ENCODE peak calls at places on chromosomes 13 and 19, in four cellular contexts. I is IMR-90, X is K562, R is GM12878. G is an unnamed sample.

GRCh38 chr13:44842158-44842557 is 147.1 kb downstream of the NUFIP1 start:
- DNase-seq in R (no peak), X (no peak), I (peak), G (no peak)

GRCh38 chr19:1230585-1231489 is 7.0 kb downstream of the CBARP start:
- DNase-seq in R (no peak), X (no peak), I (no peak), G (no peak)

GRCh38 chr13:110507678-110508381 is 53.7 kb downstream of the RAB20 start:
- DNase-seq in I (no peak), X (peak), R (no peak), G (no peak)

GRCh38 chr13:102680842-102681725 is 13.8 kb downstream of the METTL21C start:
- DNase-seq in R (no peak), X (no peak), I (peak), G (no peak)

GRCh38 chr19:13083008-13083404 is 19.7 kb downstream of the LYL1 start:
- DNase-seq in X (no peak), R (no peak), I (no peak), G (no peak)

GRCh38 chr19:10718205-10719196 is 622 bp downstream of the DNM2 start:
- DNase-seq in X (peak), I (peak), R (no peak), G (no peak)

GRCh38 chr13:59094149-59094548 is 1069.6 kb downstream of the DIAPH3 start:
- DNase-seq in R (no peak), X (no peak), I (peak), G (no peak)

GRCh38 chr19:42113641-42114348 is 18.5 kb downstream of the POU2F2 start:
- DNase-seq in R (peak), I (peak), X (no peak), G (peak)

GRCh38 chr19:41936416-41936850 is 8.2 kb upstream of the ERFL start:
- DNase-seq in R (no peak), I (no peak), X (no peak), G (no peak)

GRCh38 chr19:17579523-17580244 is 24.2 kb downstream of the COLGALT1 start:
- DNase-seq in R (no peak), I (peak), X (peak), G (peak)

GRCh38 chr19:38303517-38304351 is at the start of gene C19orf33:
- DNase-seq in I (no peak), X (peak), R (no peak), G (peak)

GRCh38 chr19:10238172-10238783 is 7.1 kb upstream of the S1PR2 start:
- DNase-seq in X (no peak), R (no peak), I (peak), G (peak)

GRCh38 chr13:99087954-99088491 is 110.2 kb upstream of the DOCK9 start:
- DNase-seq in R (no peak), X (no peak), I (no peak), G (peak)

GRCh38 chr13:30006246-30006645 is 155.8 kb upstream of the UBL3 start:
- DNase-seq in I (no peak), R (no peak), X (no peak), G (no peak)

GRCh38 chr19:932647-933552 is 7.1 kb downstream of the ARID3A start:
- DNase-seq in I (peak), R (no peak), X (no peak), G (peak)

GRCh38 chr13:51814825-51815650 is 11.1 kb upstream of the DHRS12 start:
- DNase-seq in X (peak), I (peak), R (no peak), G (peak)

GRCh38 chr19:10074153-10074552 is 12.0 kb upstream of the SHFL start:
- DNase-seq in I (peak), X (peak), R (no peak), G (peak)

DNA sequence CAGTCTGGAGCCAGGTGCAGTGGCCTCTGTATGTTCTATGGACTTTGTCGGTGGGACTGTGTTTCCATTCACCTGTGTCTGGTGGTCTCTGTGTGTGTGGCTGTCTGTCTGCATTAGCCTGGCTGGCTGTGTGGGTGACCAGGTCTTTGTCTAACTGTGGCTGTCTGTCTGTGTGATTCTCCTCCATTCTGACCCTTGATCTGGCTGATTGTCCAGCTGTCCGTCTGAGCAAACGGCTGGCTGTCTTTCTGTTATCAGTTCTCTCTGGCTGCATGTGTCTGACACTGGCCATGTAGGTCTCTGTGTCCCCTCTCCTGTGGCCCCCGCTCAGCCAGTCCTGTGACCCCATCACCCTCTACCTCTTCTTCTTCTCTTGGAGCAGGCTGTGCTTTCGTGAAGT is 53.2 kb downstream of the CELF5 start:
- DNase-seq in I (no peak), R (no peak), X (no peak), G (no peak)
- TF ChIP-seq RCOR1 in I (no peak), R (no peak), X (no peak), G (no peak)

DNA sequence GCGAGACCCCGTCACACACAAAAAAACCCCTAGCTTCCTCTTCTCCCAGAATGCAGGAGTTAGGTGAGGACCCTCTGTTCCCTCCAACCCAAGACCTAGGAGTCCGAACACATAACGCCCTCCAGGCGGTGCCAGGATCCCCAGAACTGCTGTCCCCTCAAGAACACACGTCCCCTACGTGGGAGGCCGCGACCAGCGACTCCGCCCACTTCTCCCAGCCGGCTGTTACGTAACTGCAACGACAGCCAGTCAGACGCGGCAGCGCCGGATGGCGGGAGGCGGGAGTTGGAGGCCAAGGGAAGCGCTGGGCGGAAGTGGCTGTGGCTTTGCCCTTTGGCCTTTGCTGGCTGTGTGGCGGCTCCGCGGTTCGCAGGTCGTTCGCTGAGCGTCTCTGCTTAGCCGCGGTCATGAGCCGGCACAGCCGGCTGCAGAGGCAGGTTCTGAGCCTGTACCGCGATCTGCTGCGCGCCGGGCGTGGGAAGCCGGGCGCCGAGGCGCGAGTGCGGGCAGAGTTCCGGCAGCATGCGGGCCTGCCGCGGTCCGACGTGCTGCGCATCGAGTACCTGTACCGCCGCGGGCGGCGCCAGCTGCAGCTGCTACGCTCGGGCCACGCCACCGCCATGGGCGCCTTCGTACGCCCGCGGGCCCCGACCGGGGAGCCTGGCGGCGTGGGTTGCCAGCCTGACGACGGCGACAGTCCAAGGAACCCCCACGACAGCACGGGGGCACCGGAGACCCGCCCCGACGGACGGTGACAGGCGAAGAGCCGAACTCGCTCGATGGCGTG is at the start of gene SDHAF1:
- DNase-seq in R (peak), I (peak), X (peak), G (peak)
- TF ChIP-seq POLR2A in R (peak), I (no peak), X (peak), G (peak)

DNA sequence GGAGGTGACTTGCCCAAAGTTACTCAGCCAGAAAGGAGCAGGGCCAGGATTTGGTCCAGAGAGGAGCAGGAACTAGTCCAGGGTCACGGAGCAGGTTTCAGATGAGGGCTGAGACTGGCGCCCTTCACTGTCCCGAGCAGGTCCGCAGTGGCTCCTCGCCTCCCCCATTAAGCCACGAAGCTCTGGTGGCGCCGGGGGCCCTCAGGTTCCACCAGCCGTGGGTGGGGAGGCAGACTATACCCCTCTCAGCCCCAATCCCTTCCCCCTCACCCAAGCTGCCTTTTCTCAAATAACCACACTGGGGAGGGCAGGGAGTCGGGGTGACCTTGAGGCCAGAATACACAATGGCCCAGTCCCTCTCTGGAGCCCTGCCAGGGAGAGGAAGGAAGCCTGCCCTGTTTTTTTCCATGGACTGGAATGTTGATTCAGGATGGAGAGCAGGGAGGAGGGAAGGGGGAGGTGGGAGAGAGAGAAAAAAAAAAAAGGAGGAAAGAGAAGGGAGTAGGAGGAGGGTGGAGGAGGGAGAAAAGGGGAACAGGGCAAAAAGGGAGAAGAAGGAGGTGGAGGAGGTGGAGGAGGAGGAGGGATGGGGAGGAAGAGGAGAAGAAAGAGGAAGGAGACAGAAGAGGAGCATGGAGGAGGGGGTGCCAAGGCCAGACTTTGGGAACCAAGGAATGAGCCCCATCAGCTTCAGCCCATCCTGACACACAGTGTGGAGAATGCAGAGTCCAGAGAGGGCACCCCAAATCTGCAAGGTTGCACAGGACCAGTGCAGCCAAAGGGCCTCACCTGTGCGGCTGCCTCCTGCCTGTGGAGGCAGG is 19.7 kb downstream of the CEACAM16 start:
- DNase-seq in R (no peak), X (no peak), I (peak), G (peak)
- TF ChIP-seq RCOR1 in R (no peak), X (no peak), I (no peak), G (no peak)

GRCh38 chr13:46129955-46130354 is 25.1 kb upstream of the CPB2 start:
- DNase-seq in X (no peak), R (no peak), I (no peak), G (no peak)

GRCh38 chr13:46134494-46134893 is 29.7 kb upstream of the CPB2 start:
- DNase-seq in I (no peak), R (no peak), X (no peak), G (no peak)

GRCh38 chr13:46129124-46129523 is 24.3 kb upstream of the CPB2 start:
- DNase-seq in X (no peak), R (no peak), I (no peak), G (no peak)

GRCh38 chr13:46132109-46132508 is 27.3 kb upstream of the CPB2 start:
- DNase-seq in R (no peak), X (no peak), I (no peak), G (no peak)

DNA sequence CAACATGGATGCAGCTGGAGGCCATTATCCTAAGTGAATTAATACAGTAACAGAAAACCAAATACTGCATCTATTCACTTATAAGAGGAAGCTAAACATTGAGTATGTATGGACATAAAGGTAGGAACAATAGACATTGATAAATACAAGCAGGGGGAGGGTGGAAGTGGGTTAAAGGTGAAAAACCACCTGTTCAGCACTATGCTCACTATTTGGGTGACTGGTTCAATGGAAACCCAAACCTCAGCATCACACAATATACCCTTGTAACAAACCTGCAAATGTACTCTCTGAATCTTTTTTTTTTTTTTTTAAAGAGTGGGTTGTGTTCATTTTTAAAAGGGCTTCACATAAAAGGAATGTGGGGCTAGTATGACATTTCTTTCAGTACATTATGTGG is 26.9 kb upstream of the CPB2 start:
- DNase-seq in I (no peak), X (no peak), R (no peak), G (no peak)
- TF ChIP-seq POLR2A in I (no peak), X (no peak), R (no peak), G (no peak)

DNA sequence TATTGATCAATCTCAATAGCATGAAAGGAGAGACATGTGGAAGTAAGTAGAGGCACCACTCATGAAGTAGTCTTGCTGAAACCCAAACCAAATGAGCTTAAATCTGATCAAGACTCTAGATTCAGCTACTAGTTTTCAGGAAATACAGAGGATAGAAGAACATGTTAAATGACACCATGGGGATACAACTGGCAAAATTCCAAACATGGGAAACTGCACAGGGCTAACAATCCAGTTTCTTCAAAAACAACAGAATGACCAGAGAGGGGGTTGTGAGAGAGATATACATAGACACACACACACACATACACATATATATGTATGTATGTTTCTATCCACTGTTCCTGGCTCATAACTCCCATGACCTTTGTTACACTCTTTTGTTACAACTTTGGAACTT is 44.8 kb downstream of the MRPL57 start:
- DNase-seq in I (no peak), R (no peak), X (no peak), G (no peak)
- TF ChIP-seq RCOR1 in I (no peak), R (no peak), X (no peak), G (no peak)